ENCODE peak calls at places on chromosomes 1 and 21, in six cellular contexts. G is lower lobe of right lung, C is heart right ventricle, D is cardiac muscle cell, A is tibial artery, F is GM23338. H is an unnamed sample. For H3K36me3, the result is how much of the 10 kb centered on the place peaks cover.

GRCh38 chr1:180424848-180425457 is 77.4 kb downstream of the ACBD6 start:
- DNase-seq in G (no peak), C (no peak), D (no peak), A (no peak), F (no peak), H (no peak)

GRCh38 chr1:180155202-180155682 is 573 bp downstream of the QSOX1 start:
- DNase-seq in G (no peak), C (no peak), D (no peak), A (no peak), F (peak), H (peak)

GRCh38 chr1:27568247-27569087 is 35.5 kb downstream of the AHDC1 start:
- DNase-seq in G (peak), C (peak), D (peak), A (peak), F (peak), H (peak)

GRCh38 chr1:19690342-19690741 is 25.7 kb downstream of the HTR6 start:
- DNase-seq in G (no peak), C (no peak), D (no peak), A (no peak), F (no peak), H (no peak)

GRCh38 chr1:77200297-77200696 is 18.9 kb downstream of the PIGK start:
- DNase-seq in G (no peak), C (no peak), D (no peak), A (no peak), F (no peak), H (no peak)

GRCh38 chr1:221272940-221273339 is 393.7 kb downstream of the HLX start:
- DNase-seq in G (no peak), C (no peak), D (peak), A (no peak), F (peak), H (no peak)

GRCh38 chr21:34582506-34583150 is 32.3 kb downstream of the RCAN1 start:
- DNase-seq in G (no peak), C (peak), D (peak), A (no peak), F (peak), H (no peak)

GRCh38 chr1:110780600-110781484 is 92.1 kb upstream of the CD53 start:
- DNase-seq in G (peak), C (peak), D (peak), A (no peak), F (peak), H (peak)

GRCh38 chr1:45802343-45803298 is 791 bp upstream of the MAST2 start:
- DNase-seq in G (peak), C (peak), D (peak), A (peak), F (peak), H (peak)

GRCh38 chr21:40841524-40842196 is 5.3 kb downstream of the DSCAM start:
- DNase-seq in G (peak), C (peak), D (no peak), A (no peak), F (peak), H (no peak)

GRCh38 chr1:4025752-4026151 is 125.7 kb upstream of the C1orf174 start:
- DNase-seq in G (no peak), C (no peak), D (no peak), A (no peak), F (no peak), H (no peak)

GRCh38 chr1:32014199-32014936 is 700 bp downstream of the KHDRBS1 start:
- DNase-seq in G (peak), C (peak), D (peak), A (peak), F (peak), H (peak)

GRCh38 chr1:43315481-43315880 is 14.7 kb downstream of the TIE1 start:
- DNase-seq in G (no peak), C (no peak), D (no peak), A (peak), F (no peak), H (no peak)

GRCh38 chr1:10494754-10495474 is 20.2 kb downstream of the PEX14 start:
- DNase-seq in G (peak), C (peak), D (peak), A (peak), F (peak), H (peak)

GRCh38 chr1:10283318-10283984 is 73.1 kb downstream of the KIF1B start:
- DNase-seq in G (no peak), C (no peak), D (no peak), A (no peak), F (no peak), H (no peak)

GRCh38 chr1:172638885-172639831 is 19.7 kb upstream of the FASLG start:
- DNase-seq in G (no peak), C (no peak), D (peak), A (no peak), F (no peak), H (no peak)

GRCh38 chr1:59900640-59901039 is 25.9 kb downstream of the CYP2J2 start:
- DNase-seq in G (no peak), C (no peak), D (no peak), A (no peak), F (peak), H (no peak)

GRCh38 chr1:11134352-11135266 is 34.9 kb upstream of the EXOSC10 start:
- DNase-seq in G (no peak), C (no peak), D (no peak), A (peak), F (no peak), H (no peak)

GRCh38 chr1:4518621-4519020 is 135.8 kb upstream of the AJAP1 start:
- DNase-seq in G (no peak), C (no peak), D (no peak), A (no peak), F (no peak), H (no peak)

GRCh38 chr1:41864471-41865040 is 54.2 kb downstream of the HIVEP3 start:
- DNase-seq in G (no peak), C (no peak), D (no peak), A (no peak), F (no peak), H (no peak)

GRCh38 chr21:42012344-42012743 is 2.2 kb upstream of the ZBTB21 start:
- DNase-seq in G (no peak), C (no peak), D (no peak), A (no peak), F (no peak), H (peak)

GRCh38 chr21:46152939-46153258 is 2.5 kb downstream of the FTCD start:
- DNase-seq in G (no peak), C (no peak), D (no peak), A (peak), F (no peak), H (no peak)

GRCh38 chr1:239816090-239816812 is 275.4 kb upstream of the FMN2 start:
- DNase-seq in G (peak), C (no peak), D (peak), A (peak), F (peak), H (peak)

GRCh38 chr21:41170442-41170841 is 2.5 kb downstream of the BACE2 start:
- DNase-seq in G (no peak), C (peak), D (peak), A (no peak), F (peak), H (peak)

GRCh38 chr1:10793129-10793651 is 3.3 kb downstream of the CASZ1 start:
- DNase-seq in G (no peak), C (no peak), D (peak), A (no peak), F (peak), H (peak)

GRCh38 chr1:15939181-15940109 is 36.5 kb downstream of the ZBTB17 start:
- DNase-seq in G (no peak), C (no peak), D (no peak), A (no peak), F (no peak), H (peak)

GRCh38 chr1:15937146-15937545 is 38.8 kb downstream of the ZBTB17 start:
- DNase-seq in G (no peak), C (no peak), D (no peak), A (no peak), F (no peak), H (no peak)

GRCh38 chr1:15936025-15936424 is 39.9 kb downstream of the ZBTB17 start:
- DNase-seq in G (no peak), C (no peak), D (no peak), A (no peak), F (no peak), H (no peak)

GRCh38 chr1:15938628-15939161 is 37.2 kb downstream of the ZBTB17 start:
- DNase-seq in G (no peak), C (no peak), D (no peak), A (no peak), F (no peak), H (no peak)

GRCh38 chr1:15937706-15938168 is 38.2 kb downstream of the ZBTB17 start:
- DNase-seq in G (no peak), C (no peak), D (no peak), A (no peak), F (peak), H (no peak)
- H3K36me3 ChIP-seq in G (half or more), C (half or more), D (half or more), A (half or more), F (under half), H (under half)

DNA sequence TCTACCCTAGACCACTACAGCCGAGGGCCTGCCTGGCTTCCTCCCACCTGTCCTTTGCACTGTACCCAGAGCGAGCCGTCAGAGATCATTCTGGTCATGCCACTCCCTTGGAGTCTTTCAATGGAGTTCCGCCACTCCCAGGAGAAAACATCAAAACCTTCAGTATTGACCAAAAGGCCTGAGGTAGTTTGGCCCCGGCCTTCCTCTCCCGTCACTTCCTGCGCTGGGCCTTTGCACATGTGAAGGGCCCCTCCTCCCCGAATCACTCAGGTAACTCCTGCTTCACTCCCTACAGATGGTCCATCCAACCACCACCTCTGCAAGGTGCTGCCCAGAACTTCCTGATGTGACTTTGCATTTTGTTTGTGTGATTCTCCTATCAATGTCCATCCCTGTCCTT is 26.6 kb downstream of the UBE2G2 start:
- DNase-seq in G (no peak), C (no peak), D (no peak), A (no peak), F (no peak), H (no peak)
- H3K36me3 ChIP-seq in G (half or more), C (half or more), D (under half), A (half or more), F (under half), H (under half)

GRCh38 chr1:202007279-202007678 is 3.1 kb upstream of the ELF3 start:
- DNase-seq in G (no peak), C (no peak), D (no peak), A (no peak), F (no peak), H (peak)

GRCh38 chr1:201999625-202000238 is 10.7 kb upstream of the ELF3 start:
- DNase-seq in G (no peak), C (peak), D (peak), A (no peak), F (peak), H (peak)

GRCh38 chr1:202004711-202005110 is 5.7 kb upstream of the ELF3 start:
- DNase-seq in G (no peak), C (no peak), D (no peak), A (no peak), F (no peak), H (no peak)

GRCh38 chr1:202005958-202006357 is 4.4 kb upstream of the ELF3 start:
- DNase-seq in G (no peak), C (no peak), D (peak), A (no peak), F (peak), H (no peak)

DNA sequence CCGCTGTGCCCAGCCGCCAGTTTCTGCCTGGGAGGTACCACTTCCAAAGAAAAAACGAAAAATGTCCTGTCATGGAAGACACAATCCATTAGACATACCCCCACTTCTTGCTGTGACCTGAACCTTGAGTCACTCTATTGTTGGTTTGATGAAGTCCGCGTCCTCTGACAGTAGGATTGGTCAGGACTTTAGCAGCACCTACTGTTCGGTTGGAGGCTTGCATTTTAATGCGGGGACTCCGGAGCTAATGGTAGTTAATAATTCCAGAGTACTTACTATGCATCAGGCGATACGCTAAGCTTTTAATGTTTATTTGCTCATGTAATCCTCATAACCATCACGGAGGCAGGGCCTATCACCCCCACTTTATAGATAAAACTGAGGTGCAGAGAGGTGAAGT is 7.9 kb upstream of the ELF3 start:
- DNase-seq in G (no peak), C (no peak), D (no peak), A (no peak), F (no peak), H (no peak)
- H3K36me3 ChIP-seq in G (half or more), C (half or more), D (under half), A (half or more), F (under half), H (under half)

GRCh38 chr1:25486602-25487001 is 55.9 kb downstream of the MACO1 start:
- DNase-seq in G (no peak), C (no peak), D (peak), A (no peak), F (peak), H (no peak)
- H3K36me3 ChIP-seq in G (half or more), C (half or more), D (under half), A (under half), F (under half), H (under half)

DNA sequence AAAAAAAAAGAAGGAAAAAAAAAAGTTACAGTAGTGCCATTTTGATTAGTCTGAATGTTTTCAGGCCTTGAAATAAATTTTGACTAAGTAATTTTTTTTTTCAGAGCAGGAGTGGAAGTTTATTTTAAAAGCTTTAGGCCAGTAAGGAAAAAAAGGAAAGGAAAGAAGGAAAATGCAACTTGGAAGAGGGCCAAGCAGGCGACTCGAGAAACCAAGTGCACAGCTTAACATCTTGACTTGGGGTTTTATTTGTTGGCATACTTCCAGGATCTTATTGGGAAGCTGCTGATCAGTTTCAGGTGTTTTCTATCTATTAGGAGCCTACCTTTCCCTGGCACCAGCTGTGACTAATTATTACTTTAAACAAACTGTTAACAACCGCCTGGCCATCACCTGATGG is 41.7 kb downstream of the ATF3 start:
- DNase-seq in G (no peak), C (no peak), D (no peak), A (no peak), F (no peak), H (no peak)
- H3K36me3 ChIP-seq in G (under half), C (under half), D (under half), A (under half), F (under half), H (under half)

GRCh38 chr1:186326009-186326408 is 49.0 kb downstream of the TPR start:
- DNase-seq in G (no peak), C (no peak), D (no peak), A (no peak), F (no peak), H (no peak)
- H3K36me3 ChIP-seq in G (half or more), C (half or more), D (half or more), A (half or more), F (half or more), H (half or more)

GRCh38 chr1:12478612-12478985 is 139.4 kb downstream of the DHRS3 start:
- DNase-seq in G (no peak), C (no peak), D (no peak), A (no peak), F (no peak), H (peak)
- H3K36me3 ChIP-seq in G (under half), C (under half), D (under half), A (under half), F (under half), H (under half)

H was measured in transverse colon.